ENCODE peak calls at places on chromosomes 7 and 10, in ten cellular contexts. V is NB4; R is mucosa of descending colon; P is CD8-positive, alpha-beta memory T cell; S is fibroblast of lung; K is right cardiac atrium; I is astrocyte of the spinal cord; E is SJSA1; M is cardiac muscle cell; L is left ventricle myocardium inferior. X is an unnamed sample.

GRCh38 chr10:88735661-88736060 is 24.2 kb upstream of the LIPN start:
- DNase-seq in S (peak), K (no peak), E (no peak), I (peak), V (no peak), P (no peak), L (no peak), R (no peak), M (peak), X (no peak)

GRCh38 chr7:16753932-16754571 is 497 bp downstream of the TSPAN13 start:
- DNase-seq in I (peak), E (peak), P (no peak), L (peak), V (peak), S (peak), M (peak), R (peak), K (peak), X (no peak)

GRCh38 chr7:43647314-43647691 is 64.4 kb downstream of the STK17A start:
- DNase-seq in R (no peak), P (no peak), S (peak), V (no peak), I (peak), M (peak), E (peak), K (peak), L (no peak), X (no peak)

GRCh38 chr10:44413416-44413815 is 28.5 kb upstream of the CXCL12 start:
- DNase-seq in I (no peak), M (peak), E (no peak), V (no peak), S (peak), R (no peak), K (no peak), L (no peak), P (no peak), X (no peak)

GRCh38 chr10:71975087-71975890 is 11.1 kb downstream of the CHST3 start:
- DNase-seq in E (no peak), S (no peak), I (no peak), M (peak), P (no peak), K (peak), L (peak), V (no peak), R (peak), X (no peak)

GRCh38 chr7:105638942-105639495 is 57.7 kb upstream of the EFCAB10 start:
- DNase-seq in K (no peak), E (no peak), S (no peak), I (peak), V (no peak), L (no peak), M (no peak), R (no peak), P (no peak), X (no peak)

GRCh38 chr10:77873558-77874380 is 52.8 kb downstream of the DLG5 start:
- DNase-seq in R (peak), V (peak), S (peak), M (peak), P (peak), K (peak), L (no peak), E (peak), I (peak), X (peak)

GRCh38 chr10:14329609-14330246 is 996 bp downstream of the FRMD4A start:
- DNase-seq in V (no peak), L (no peak), M (no peak), R (no peak), I (no peak), E (no peak), S (peak), K (peak), P (no peak), X (no peak)

GRCh38 chr7:110870926-110871325 is 220.0 kb upstream of the LRRN3 start:
- DNase-seq in L (no peak), E (no peak), R (no peak), V (no peak), K (no peak), P (no peak), S (no peak), M (no peak), I (no peak), X (no peak)

GRCh38 chr10:121732676-121733445 is 134.6 kb upstream of the FGFR2 start:
- DNase-seq in V (no peak), P (no peak), L (no peak), I (no peak), K (no peak), R (no peak), M (no peak), E (no peak), S (no peak), X (no peak)

GRCh38 chr10:121739114-121739513 is 140.9 kb upstream of the FGFR2 start:
- DNase-seq in P (no peak), S (no peak), R (no peak), I (no peak), E (no peak), V (no peak), L (no peak), M (no peak), K (no peak), X (no peak)

GRCh38 chr10:121736315-121737002 is 138.2 kb upstream of the FGFR2 start:
- DNase-seq in E (no peak), P (no peak), K (no peak), S (peak), R (no peak), L (no peak), I (no peak), M (peak), V (no peak), X (no peak)

GRCh38 chr10:121735248-121735647 is 137.0 kb upstream of the FGFR2 start:
- DNase-seq in E (no peak), L (no peak), R (no peak), P (no peak), M (no peak), K (no peak), I (no peak), S (no peak), V (no peak), X (no peak)

GRCh38 chr10:121734517-121735137 is 136.4 kb upstream of the FGFR2 start:
- DNase-seq in I (no peak), R (no peak), S (no peak), M (peak), K (no peak), P (no peak), E (no peak), V (peak), L (no peak), X (no peak)
- H3K4me3 ChIP-seq in I (peak), R (no peak), S (no peak), M (no peak), K (no peak), P (no peak), E (no peak), V (no peak), L (peak), X (no peak)

DNA sequence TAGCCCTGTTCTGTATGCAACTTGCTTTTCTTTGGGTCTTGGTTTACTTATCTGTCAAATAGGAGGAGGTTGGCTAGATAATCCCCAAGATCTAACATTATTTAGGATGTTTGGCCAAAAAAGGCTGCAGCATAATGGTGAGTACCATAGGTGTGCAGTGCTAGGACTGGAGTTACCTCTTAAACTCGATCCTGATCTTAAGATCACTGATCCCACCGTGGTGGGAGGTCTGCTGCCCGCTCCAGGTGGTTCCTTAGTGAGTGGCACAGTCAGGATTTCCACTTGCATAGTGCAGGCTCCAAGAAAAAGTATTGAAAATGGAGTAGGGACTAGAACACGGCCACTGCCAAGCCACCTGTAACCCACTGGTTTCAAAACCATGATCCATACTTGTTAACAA is 66.9 kb downstream of the KLHDC10 start:
- DNase-seq in I (no peak), K (no peak), L (no peak), R (no peak), S (no peak), M (no peak), P (no peak), E (no peak), V (no peak), X (no peak)
- H3K4me3 ChIP-seq in I (no peak), K (no peak), L (no peak), R (no peak), S (no peak), M (no peak), P (no peak), E (no peak), V (no peak), X (no peak)

GRCh38 chr10:32445036-32445435 is 904 bp upstream of the CCDC7 start:
- DNase-seq in S (no peak), K (no peak), I (peak), P (no peak), E (no peak), V (peak), M (peak), L (no peak), R (no peak), X (no peak)
- H3K4me3 ChIP-seq in S (peak), K (peak), I (peak), P (peak), E (peak), V (peak), M (peak), L (peak), R (no peak), X (no peak)

DNA sequence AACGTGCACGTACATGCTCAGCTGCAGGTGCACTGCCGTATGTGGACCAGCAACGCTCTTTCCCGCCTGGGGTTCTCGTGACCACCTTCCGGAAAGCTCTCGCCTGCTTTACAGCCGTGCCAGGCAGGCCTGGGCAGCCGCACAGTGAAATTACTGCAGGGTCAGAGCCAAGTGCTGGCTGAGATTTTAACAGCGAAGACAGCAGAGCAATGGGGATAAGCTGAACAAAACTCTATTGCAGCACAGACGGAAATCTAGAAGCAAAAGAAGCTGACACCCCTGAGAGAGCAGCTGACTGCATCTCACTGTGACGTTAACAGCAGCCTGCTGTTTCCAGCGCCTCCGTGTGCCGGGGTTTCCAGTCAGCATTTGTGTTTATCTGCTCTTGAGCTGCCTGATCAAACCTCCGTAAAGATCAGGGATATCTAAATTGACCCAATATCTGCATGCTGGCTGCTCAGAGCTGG is 179.0 kb downstream of the DIP2C start:
- DNase-seq in L (peak), M (no peak), S (no peak), K (peak), V (no peak), E (no peak), R (no peak), I (peak), P (no peak), X (no peak)
- H3K4me3 ChIP-seq in L (peak), M (no peak), S (no peak), K (no peak), V (no peak), E (no peak), R (no peak), I (no peak), P (no peak), X (no peak)

GRCh38 chr10:50636576-50636975 is 12.8 kb upstream of the SGMS1 start:
- DNase-seq in E (no peak), R (no peak), L (no peak), V (peak), K (no peak), S (peak), M (no peak), P (no peak), I (no peak), X (no peak)
- H3K4me3 ChIP-seq in E (no peak), R (no peak), L (no peak), V (no peak), K (no peak), S (no peak), M (no peak), P (peak), I (no peak), X (no peak)

DNA sequence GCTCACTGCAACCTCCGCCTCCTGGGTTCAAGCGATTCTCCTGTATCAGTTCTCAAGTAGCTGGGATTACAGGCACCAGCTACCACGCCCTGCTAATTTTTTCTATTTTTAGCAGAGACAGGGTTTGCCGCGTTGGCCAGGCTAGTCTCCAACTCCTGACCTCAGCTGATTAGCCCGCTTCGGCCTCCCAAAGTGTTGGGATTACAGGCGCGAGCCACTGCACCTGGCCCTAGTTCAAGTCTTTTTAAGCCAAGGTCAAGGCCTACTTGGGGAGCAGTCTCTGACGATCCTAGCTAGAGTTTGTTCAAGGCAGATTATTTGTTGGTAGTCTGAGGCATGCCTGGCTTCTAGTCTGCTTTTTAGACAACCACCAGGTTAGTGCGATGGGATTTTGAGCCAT is 709.5 kb upstream of the COBL start:
- DNase-seq in P (no peak), L (no peak), S (no peak), R (no peak), I (no peak), V (no peak), M (no peak), K (no peak), E (no peak), X (no peak)
- H3K4me3 ChIP-seq in P (no peak), L (no peak), S (no peak), R (no peak), I (no peak), V (no peak), M (no peak), K (no peak), E (no peak), X (no peak)

GRCh38 chr10:7856685-7857084 is 38.4 kb downstream of the TAF3 start:
- DNase-seq in I (no peak), S (peak), P (no peak), R (no peak), V (no peak), K (no peak), L (no peak), M (no peak), E (no peak), X (no peak)
- H3K4me3 ChIP-seq in I (no peak), S (no peak), P (no peak), R (no peak), V (no peak), K (no peak), L (no peak), M (no peak), E (no peak), X (no peak)

X was measured in BJ.